ENCODE peak calls at places on chromosome 4, in seven cellular contexts. M is ovary, G is A549, D is IMR-90, Y is Peyer's patch, W is body of pancreas, A is uterus. O is an unnamed sample. For H3K9me3, the result is how much of the 10 kb centered on the place peaks cover.

GRCh38 chr4:1851160-1851559 is 4.8 kb downstream of the LETM1 start:
- DNase-seq in G (no peak), W (no peak), Y (no peak), M (no peak), D (no peak), A (no peak), O (peak)

GRCh38 chr4:184199780-184200179 is 17.9 kb downstream of the ENPP6 start:
- DNase-seq in W (no peak), A (no peak), M (no peak), G (no peak), D (no peak), Y (no peak), O (no peak)

GRCh38 chr4:141432000-141432712 is 204.2 kb upstream of the IL15 start:
- DNase-seq in A (no peak), M (no peak), Y (no peak), D (peak), W (no peak), G (no peak), O (no peak)

GRCh38 chr4:36226430-36227227 is 17.7 kb downstream of the ARAP2 start:
- DNase-seq in A (no peak), D (no peak), G (no peak), Y (no peak), W (no peak), M (no peak), O (no peak)

GRCh38 chr4:11397146-11397545 is 31.5 kb downstream of the HS3ST1 start:
- DNase-seq in D (no peak), A (no peak), G (no peak), W (no peak), M (no peak), Y (peak), O (no peak)

GRCh38 chr4:2803624-2804448 is 11.0 kb downstream of the SH3BP2 start:
- DNase-seq in D (no peak), M (no peak), G (no peak), Y (peak), W (peak), A (no peak), O (peak)

GRCh38 chr4:7194251-7195137 is 2.2 kb downstream of the SORCS2 start:
- DNase-seq in G (peak), W (no peak), D (no peak), M (no peak), A (peak), Y (peak), O (no peak)

GRCh38 chr4:52096048-52096447 is 44.9 kb downstream of the SPATA18 start:
- DNase-seq in M (no peak), Y (no peak), D (peak), W (no peak), A (no peak), G (no peak), O (no peak)

GRCh38 chr4:150381026-150381425 is 200.9 kb upstream of the MAB21L2 start:
- DNase-seq in W (no peak), D (no peak), M (no peak), Y (no peak), G (no peak), A (no peak), O (no peak)

GRCh38 chr4:75629239-75629638 is 1.1 kb downstream of the CDKL2 start:
- DNase-seq in D (no peak), Y (no peak), W (no peak), A (no peak), M (no peak), G (no peak), O (no peak)

GRCh38 chr4:168608771-168609170 is 111.9 kb downstream of the PALLD start:
- DNase-seq in W (no peak), Y (no peak), G (no peak), D (no peak), M (no peak), A (no peak), O (no peak)

GRCh38 chr4:92735025-92735665 is 431.4 kb downstream of the GRID2 start:
- DNase-seq in G (no peak), M (no peak), D (no peak), A (no peak), Y (no peak), W (no peak), O (no peak)

GRCh38 chr4:147481577-147482109 is 746 bp downstream of the EDNRA start:
- DNase-seq in A (peak), W (no peak), Y (no peak), M (peak), G (no peak), D (no peak), O (no peak)

GRCh38 chr4:2837904-2838496 is 5.6 kb upstream of the ADD1 start:
- DNase-seq in G (no peak), A (peak), W (peak), Y (peak), M (peak), D (peak), O (peak)

GRCh38 chr4:54971474-54971950 is 153.9 kb downstream of the KDR start:
- DNase-seq in D (peak), G (peak), Y (no peak), A (no peak), W (peak), M (no peak), O (no peak)

GRCh38 chr4:3224971-3225850 is 23.7 kb upstream of the MSANTD1 start:
- DNase-seq in Y (no peak), A (no peak), D (no peak), W (no peak), G (no peak), M (no peak), O (no peak)

GRCh38 chr4:30903493-30903892 is 183.3 kb downstream of the PCDH7 start:
- DNase-seq in Y (no peak), D (peak), A (no peak), M (no peak), W (no peak), G (no peak), O (no peak)

GRCh38 chr4:117400039-117400835 is 314.9 kb upstream of the TRAM1L1 start:
- DNase-seq in G (no peak), W (no peak), D (peak), Y (no peak), A (no peak), M (no peak), O (no peak)

GRCh38 chr4:77196866-77197265 is 39.9 kb downstream of the CCNG2 start:
- DNase-seq in Y (no peak), D (no peak), W (peak), M (no peak), G (no peak), A (no peak), O (no peak)

GRCh38 chr4:6087669-6088068 is 69.4 kb upstream of the C4orf50 start:
- DNase-seq in D (peak), A (no peak), G (peak), W (peak), M (no peak), Y (no peak), O (peak)

GRCh38 chr4:155811171-155811570 is 52.4 kb downstream of the GUCY1B1 start:
- DNase-seq in M (no peak), D (no peak), W (no peak), Y (no peak), A (no peak), G (no peak), O (no peak)

GRCh38 chr4:186067757-186068385 is 1.1 kb upstream of the TLR3 start:
- DNase-seq in A (peak), Y (peak), G (no peak), D (peak), M (peak), W (peak), O (peak)

GRCh38 chr4:123265443-123265842 is 131.2 kb upstream of the SPRY1 start:
- DNase-seq in D (no peak), W (no peak), Y (no peak), M (no peak), G (no peak), A (no peak), O (no peak)

GRCh38 chr4:135838889-135839288 is 1637.3 kb upstream of the PABPC4L start:
- DNase-seq in M (no peak), D (peak), W (no peak), G (peak), Y (no peak), A (no peak), O (no peak)

GRCh38 chr4:141283152-141283551 is 62.5 kb downstream of the ZNF330 start:
- DNase-seq in D (no peak), A (no peak), M (no peak), W (no peak), Y (no peak), G (no peak), O (no peak)

GRCh38 chr4:183142566-183143545 is 43.8 kb downstream of the WWC2 start:
- DNase-seq in G (no peak), A (no peak), W (peak), D (peak), M (no peak), Y (no peak), O (peak)

GRCh38 chr4:25702848-25703247 is 47.2 kb downstream of the SLC34A2 start:
- DNase-seq in Y (no peak), M (no peak), W (no peak), A (no peak), D (peak), G (no peak), O (no peak)

GRCh38 chr4:128573781-128574508 is 235.6 kb upstream of the JADE1 start:
- DNase-seq in D (peak), Y (no peak), G (peak), A (no peak), W (peak), M (no peak), O (no peak)

GRCh38 chr4:90099795-90100194 is 27.4 kb upstream of the CCSER1 start:
- DNase-seq in W (peak), Y (no peak), D (no peak), A (no peak), M (no peak), G (no peak), O (peak)

GRCh38 chr4:13159041-13159620 is 325.0 kb downstream of the RAB28 start:
- DNase-seq in D (no peak), W (no peak), Y (no peak), M (no peak), A (no peak), G (no peak), O (no peak)

GRCh38 chr4:86855572-86855971 is 6.4 kb upstream of the SLC10A6 start:
- DNase-seq in A (no peak), G (no peak), Y (no peak), W (no peak), M (no peak), D (peak), O (no peak)

GRCh38 chr4:162984621-162985020 is 182.1 kb downstream of the NAF1 start:
- DNase-seq in W (no peak), A (no peak), M (no peak), G (no peak), D (no peak), Y (no peak), O (no peak)

GRCh38 chr4:10741961-10742699 is 57.6 kb upstream of the CLNK start:
- DNase-seq in W (no peak), A (no peak), M (no peak), Y (no peak), G (no peak), D (no peak), O (no peak)

DNA sequence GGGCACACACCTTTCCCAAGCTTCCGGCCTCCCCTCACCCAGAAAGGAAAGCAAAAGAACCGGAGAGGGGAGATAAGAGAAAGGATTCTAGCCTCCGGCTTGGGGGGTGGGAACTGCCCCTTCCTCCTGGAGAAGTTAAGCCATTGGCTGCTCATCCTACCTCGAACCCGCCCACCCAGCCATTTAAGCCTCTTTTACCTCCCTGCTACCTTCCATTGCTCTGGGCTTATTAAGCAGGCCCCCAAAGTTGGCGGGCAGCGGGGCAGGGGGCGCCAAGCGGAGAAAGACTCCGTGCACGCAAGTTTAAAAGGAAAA is 2.3 kb downstream of the MAML3 start:
- DNase-seq in G (peak), W (peak), Y (peak), D (peak), M (peak), A (peak), O (peak)
- TF ChIP-seq POLR2A in G (no peak), W (peak), Y (no peak), D (peak), M (peak), A (no peak), O (peak)

GRCh38 chr4:110614981-110615365 is 7.9 kb downstream of the PITX2 start:
- DNase-seq in A (no peak), D (no peak), W (no peak), G (no peak), M (no peak), Y (no peak), O (no peak)

GRCh38 chr4:110612631-110613269 is 10.1 kb downstream of the PITX2 start:
- DNase-seq in A (no peak), D (no peak), W (no peak), Y (no peak), M (no peak), G (no peak), O (no peak)

GRCh38 chr4:110614173-110614948 is 8.5 kb downstream of the PITX2 start:
- DNase-seq in A (no peak), G (no peak), D (no peak), W (no peak), Y (no peak), M (no peak), O (no peak)

GRCh38 chr4:110611968-110612447 is 10.9 kb downstream of the PITX2 start:
- DNase-seq in Y (no peak), A (no peak), M (no peak), D (no peak), G (no peak), W (no peak), O (no peak)

DNA sequence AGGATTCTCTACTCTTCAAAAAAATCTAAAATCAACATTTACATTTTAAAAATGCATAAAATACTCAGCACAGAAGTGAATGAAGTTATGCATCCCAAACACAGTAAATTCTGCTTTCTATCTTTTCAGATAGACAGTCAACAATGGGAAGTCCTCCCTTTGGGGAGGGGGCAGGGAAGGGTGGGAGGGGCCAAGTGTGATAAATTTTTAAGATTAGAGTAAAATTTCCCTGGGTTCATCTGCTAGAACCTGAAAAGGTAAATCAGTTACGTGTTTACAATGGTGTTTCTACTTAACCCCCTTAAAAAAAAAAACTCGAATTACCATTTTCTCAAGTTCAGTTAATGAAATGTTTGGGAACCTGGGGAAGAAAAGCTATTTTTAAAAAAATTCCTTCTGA is 9.2 kb downstream of the PITX2 start:
- DNase-seq in M (no peak), G (no peak), A (no peak), D (no peak), W (no peak), Y (no peak), O (no peak)
- H3K9me3 ChIP-seq in M (under half), G (under half), A (under half), D (under half), W (under half), Y (under half), O (under half)

GRCh38 chr4:151649461-151649860 is 111.3 kb downstream of the GATB start:
- DNase-seq in Y (no peak), W (no peak), D (no peak), G (no peak), M (no peak), A (no peak), O (no peak)
- TF ChIP-seq CTCF in Y (no peak), W (no peak), D (no peak), G (no peak), M (no peak), A (no peak), O (no peak)

GRCh38 chr4:82428969-82429727 is 1.1 kb downstream of the HNRNPDL start:
- DNase-seq in D (peak), W (peak), Y (peak), A (peak), M (peak), G (peak), O (peak)
- TF ChIP-seq POLR2A in D (peak), W (peak), Y (peak), A (peak), M (peak), G (peak), O (peak)

DNA sequence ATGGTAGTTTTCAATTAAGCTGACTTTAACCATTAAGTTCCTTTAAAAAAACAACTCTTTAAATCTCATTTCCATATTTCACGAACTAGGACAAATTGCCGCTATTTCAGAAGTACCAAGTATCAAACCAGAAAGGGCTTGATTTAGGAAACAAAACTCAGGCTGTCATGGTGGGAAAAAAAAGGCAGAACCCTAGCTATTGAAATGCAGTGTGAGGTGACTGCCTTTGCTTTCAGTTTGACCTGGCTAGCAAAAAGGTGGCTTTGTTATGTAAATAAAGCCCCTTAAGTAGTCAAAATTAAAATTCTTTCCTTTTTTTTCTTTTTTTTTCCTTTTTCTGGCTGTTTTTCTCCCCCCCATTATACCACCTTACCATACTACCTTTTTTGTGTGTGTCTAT is 40.6 kb upstream of the CYP2U1 start:
- DNase-seq in M (no peak), G (no peak), W (no peak), D (no peak), Y (no peak), A (no peak), O (no peak)
- H3K9me3 ChIP-seq in M (under half), G (under half), W (under half), D (under half), Y (under half), A (under half), O (under half)

DNA sequence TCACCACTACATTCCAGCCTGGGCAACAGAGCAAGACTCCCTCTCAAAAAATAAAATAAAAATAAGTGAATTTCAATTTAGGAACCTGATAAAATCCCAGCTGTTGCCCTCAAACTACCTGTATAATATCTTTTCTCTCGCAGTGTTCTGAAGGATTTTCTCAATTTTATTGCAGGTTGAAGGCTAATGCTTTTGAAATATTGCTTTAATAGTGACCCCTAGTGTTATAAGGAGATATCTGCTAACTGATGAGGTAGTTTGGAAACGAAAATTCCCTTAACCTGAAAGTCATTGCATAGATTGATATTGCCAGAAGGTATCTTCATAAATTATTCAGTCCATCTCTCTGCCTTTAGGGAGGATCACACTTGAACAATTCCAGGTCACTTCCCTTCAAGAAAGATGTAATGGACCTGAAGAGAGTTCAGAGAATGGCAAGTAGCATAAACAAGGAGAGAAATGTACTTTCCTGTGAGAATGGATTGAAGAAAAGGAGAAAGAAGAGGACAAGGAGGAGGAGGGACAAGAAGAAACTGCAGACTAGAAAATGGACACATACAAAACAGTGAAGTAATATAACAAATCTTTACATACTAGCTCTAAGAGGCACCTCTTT is 44.1 kb downstream of the TIGD4 start:
- DNase-seq in G (peak), A (no peak), W (no peak), Y (no peak), D (peak), M (no peak), O (no peak)
- TF ChIP-seq CTCF in G (peak), A (no peak), W (peak), Y (peak), D (peak), M (no peak), O (peak)

O was measured in adrenal gland.